ENCODE peak calls at places on chromosomes 4 and X, in nine cellular contexts. O, B, G, Y, M, V, J, T and X are unnamed samples.

GRCh38 chrX:129957241-129958099 is 25.0 kb upstream of the BCORL1 start:
- DNase-seq in O (peak; percentile 84), B (no peak), G (peak; percentile 24), Y (peak; percentile 48), M (peak; percentile 30), V (peak; percentile 71), J (peak; percentile 81), T (peak; percentile 86), X (peak; percentile 18)

GRCh38 chr4:6608758-6609414 is 31.6 kb upstream of the MRFAP1 start:
- DNase-seq in O (no peak), B (no peak), G (no peak), Y (no peak), M (no peak), V (no peak), J (no peak), T (no peak), X (no peak)

GRCh38 chrX:8284131-8284530 is 113.1 kb upstream of the VCX2 start:
- DNase-seq in O (no peak), B (no peak), G (no peak), Y (no peak), M (no peak), V (no peak), J (no peak), T (no peak), X (no peak)

GRCh38 chr4:108118505-108118904 is 50.2 kb downstream of the LEF1 start:
- DNase-seq in O (no peak), B (no peak), G (no peak), Y (peak; percentile 3), M (no peak), V (no peak), J (no peak), T (no peak), X (no peak)

GRCh38 chrX:79117078-79117477 is 27.4 kb upstream of the GPR174 start:
- DNase-seq in O (no peak), B (no peak), G (no peak), Y (no peak), M (no peak), V (no peak), J (no peak), T (no peak), X (no peak)

GRCh38 chr4:7389719-7390118 is 45.0 kb downstream of the PSAPL1 start:
- DNase-seq in O (peak; percentile 26), B (peak; percentile 19), G (no peak), Y (no peak), M (no peak), V (no peak), J (peak; percentile 20), T (peak; percentile 32), X (no peak)

GRCh38 chrX:144732588-144732987 is 514.7 kb upstream of the SPANXN1 start:
- DNase-seq in O (no peak), B (no peak), G (no peak), Y (peak; percentile 34), M (no peak), V (no peak), J (no peak), T (no peak), X (no peak)

GRCh38 chr4:30767147-30767546 is 47.0 kb downstream of the PCDH7 start:
- DNase-seq in O (no peak), B (no peak), G (no peak), Y (no peak), M (no peak), V (no peak), J (no peak), T (no peak), X (no peak)

GRCh38 chrX:153578200-153578835 is 20.6 kb downstream of the CCNQ start:
- DNase-seq in O (no peak), B (no peak), G (no peak), Y (no peak), M (no peak), V (no peak), J (no peak), T (no peak), X (no peak)

GRCh38 chr4:165631912-165632311 is 241.1 kb upstream of the TLL1 start:
- DNase-seq in O (no peak), B (no peak), G (no peak), Y (no peak), M (no peak), V (no peak), J (no peak), T (no peak), X (no peak)